ENCODE peak calls at places on chromosomes 4 and X, in ten cellular contexts. S is pancreas; A is NCI-H774; G is activated T-cell treated with anti-CD3 and anti-CD28 coated beads, Interleukin-2, amount 50 U/mL, for 24 hours; U is activated naive CD8-positive, alpha-beta T cell treated with anti-CD3 and anti-CD28 coated beads, Interleukin-2, amount 10 ng/mL, durations not matched to agents 7 days and 5 days; Q is progenitor cell of endocrine pancreas; I is lung microvascular endothelial cell; N is foreskin fibroblast; X is AG08396; L is kidney tubule cell. O is an unnamed sample.

GRCh38 chr4:156177941-156178340 is 224.3 kb upstream of the CTSO start:
- DNase-seq in S (no peak), A (no peak), G (no peak), U (no peak), Q (no peak), I (no peak), N (no peak), X (no peak), L (peak), O (no peak)

GRCh38 chr4:41396214-41396613 is 139.5 kb downstream of the UCHL1 start:
- DNase-seq in S (no peak), A (no peak), G (no peak), U (no peak), Q (no peak), I (no peak), N (no peak), X (no peak), L (no peak), O (no peak)

GRCh38 chrX:65932173-65933084 is 107.5 kb downstream of the VSIG4 start:
- DNase-seq in S (no peak), A (no peak), G (no peak), U (no peak), Q (no peak), I (no peak), N (no peak), X (no peak), L (peak), O (peak)

GRCh38 chrX:119694601-119695534 is 1.9 kb upstream of the SEPTIN6 start:
- DNase-seq in S (no peak), A (no peak), G (no peak), U (no peak), Q (no peak), I (no peak), N (no peak), X (no peak), L (no peak), O (no peak)

GRCh38 chr4:6404611-6405416 is 67.6 kb downstream of the PPP2R2C start:
- DNase-seq in S (no peak), A (peak), G (no peak), U (no peak), Q (no peak), I (no peak), N (no peak), X (no peak), L (no peak), O (no peak)

GRCh38 chr4:144599621-144600020 is 46.3 kb upstream of the HHIP start:
- DNase-seq in S (no peak), A (no peak), G (no peak), U (no peak), Q (no peak), I (peak), N (no peak), X (no peak), L (no peak), O (no peak)

GRCh38 chrX:107154787-107155620 is 36.4 kb upstream of the RBM41 start:
- DNase-seq in S (no peak), A (no peak), G (peak), U (no peak), Q (no peak), I (no peak), N (peak), X (no peak), L (peak), O (no peak)

GRCh38 chr4:38091636-38092035 is 131.4 kb downstream of the PTTG2 start:
- DNase-seq in S (no peak), A (no peak), G (no peak), U (no peak), Q (no peak), I (no peak), N (no peak), X (no peak), L (no peak), O (no peak)

GRCh38 chr4:114883641-114884040 is 229.8 kb downstream of the NDST4 start:
- DNase-seq in S (no peak), A (no peak), G (no peak), U (no peak), Q (no peak), I (no peak), N (no peak), X (no peak), L (no peak), O (no peak)

GRCh38 chr4:56477192-56477706 is 9.8 kb downstream of the SRP72 start:
- DNase-seq in S (no peak), A (no peak), G (no peak), U (no peak), Q (no peak), I (no peak), N (no peak), X (no peak), L (no peak), O (no peak)

GRCh38 chrX:68432648-68433047 is 647 bp downstream of the OPHN1 start:
- DNase-seq in S (no peak), A (no peak), G (no peak), U (no peak), Q (no peak), I (no peak), N (no peak), X (no peak), L (peak), O (peak)

O was measured in RKO.